ENCODE peak calls at places on chromosome 20, in eight cellular contexts. X, R, W, D, L, C, P and J are unnamed samples.

GRCh38 chr20:31838646-31839292 is 6.6 kb downstream of the FOXS1 start:
- DNase-seq in X (no peak), R (no peak), W (no peak), D (no peak), L (no peak), C (no peak), P (no peak), J (no peak)

GRCh38 chr20:62359491-62360121 is 7.5 kb downstream of the LAMA5 start:
- DNase-seq in X (no peak), R (no peak), W (no peak), D (no peak), L (no peak), C (peak; percentile 19), P (no peak), J (no peak)

GRCh38 chr20:37474386-37474785 is 46.7 kb upstream of the NNAT start:
- DNase-seq in X (no peak), R (no peak), W (no peak), D (no peak), L (no peak), C (no peak), P (no peak), J (no peak)

GRCh38 chr20:6668546-6668945 is 98.9 kb upstream of the BMP2 start:
- DNase-seq in X (no peak), R (no peak), W (no peak), D (no peak), L (no peak), C (no peak), P (no peak), J (no peak)

GRCh38 chr20:53810661-53811355 is 217.2 kb upstream of the ZNF217 start:
- DNase-seq in X (no peak), R (no peak), W (no peak), D (no peak), L (no peak), C (no peak), P (no peak), J (no peak)

GRCh38 chr20:57289401-57290177 is 23.1 kb upstream of the BMP7 start:
- DNase-seq in X (no peak), R (no peak), W (no peak), D (no peak), L (no peak), C (no peak), P (no peak), J (no peak)

GRCh38 chr20:2955257-2955950 is 82.1 kb downstream of the PTPRA start:
- DNase-seq in X (no peak), R (no peak), W (no peak), D (no peak), L (no peak), C (no peak), P (peak; percentile 27), J (no peak)

GRCh38 chr20:828987-829386 is 4.5 kb upstream of the FAM110A start:
- DNase-seq in X (no peak), R (no peak), W (no peak), D (no peak), L (no peak), C (no peak), P (no peak), J (no peak)

GRCh38 chr20:63448050-63448449 is 24.4 kb downstream of the KCNQ2 start:
- DNase-seq in X (no peak), R (no peak), W (no peak), D (no peak), L (no peak), C (peak; percentile 35), P (no peak), J (no peak)

GRCh38 chr20:17590245-17590644 is 20.4 kb downstream of the DSTN start:
- DNase-seq in X (no peak), R (no peak), W (no peak), D (no peak), L (no peak), C (no peak), P (no peak), J (no peak)

GRCh38 chr20:55515831-55516230 is 489.5 kb downstream of the CBLN4 start:
- DNase-seq in X (no peak), R (no peak), W (no peak), D (no peak), L (no peak), C (peak; percentile 13), P (no peak), J (no peak)